ENCODE peak calls at places on chromosomes 4 and X, in eight cellular contexts. One of them, this sample, is unnamed.

GRCh38 chr4:101366331-101366730 is 19.0 kb upstream of the PPP3CA start:
- DNase-seq in AG10803: peak
- DNase-seq in KG1: no peak
- DNase-seq in MCF 10A: no peak
- DNase-seq in ovary: no peak
- DNase-seq in caudate nucleus: no peak
- DNase-seq in GM10248: no peak
- DNase-seq in T-helper 2 cell: no peak
- DNase-seq in this sample: no peak

GRCh38 chrX:281166-281999 is at the start of gene PLCXD1:
- DNase-seq in AG10803: no peak
- DNase-seq in KG1: no peak
- DNase-seq in MCF 10A: no peak
- DNase-seq in ovary: no peak
- DNase-seq in caudate nucleus: no peak
- DNase-seq in GM10248: peak
- DNase-seq in T-helper 2 cell: no peak
- DNase-seq in this sample: no peak

GRCh38 chr4:99710681-99711345 is 53.2 kb upstream of the C4orf54 start:
- DNase-seq in AG10803: no peak
- DNase-seq in KG1: no peak
- DNase-seq in MCF 10A: peak
- DNase-seq in ovary: no peak
- DNase-seq in caudate nucleus: no peak
- DNase-seq in GM10248: no peak
- DNase-seq in T-helper 2 cell: no peak
- DNase-seq in this sample: no peak

GRCh38 chr4:155419266-155419665 is 42.5 kb upstream of the MAP9 start:
- DNase-seq in AG10803: peak
- DNase-seq in KG1: no peak
- DNase-seq in MCF 10A: peak
- DNase-seq in ovary: no peak
- DNase-seq in caudate nucleus: no peak
- DNase-seq in GM10248: no peak
- DNase-seq in T-helper 2 cell: no peak
- DNase-seq in this sample: no peak

GRCh38 chr4:47849466-47849865 is 11.6 kb upstream of the CORIN start:
- DNase-seq in AG10803: no peak
- DNase-seq in KG1: no peak
- DNase-seq in MCF 10A: no peak
- DNase-seq in ovary: no peak
- DNase-seq in caudate nucleus: no peak
- DNase-seq in GM10248: no peak
- DNase-seq in T-helper 2 cell: no peak
- DNase-seq in this sample: no peak

GRCh38 chrX:3465017-3465416 is 118.6 kb upstream of the MXRA5 start:
- DNase-seq in AG10803: no peak
- DNase-seq in KG1: no peak
- DNase-seq in MCF 10A: no peak
- DNase-seq in ovary: no peak
- DNase-seq in caudate nucleus: no peak
- DNase-seq in GM10248: no peak
- DNase-seq in T-helper 2 cell: no peak
- DNase-seq in this sample: no peak

GRCh38 chrX:24241822-24242648 is 71.8 kb downstream of the SUPT20HL2 start:
- DNase-seq in AG10803: peak
- DNase-seq in KG1: no peak
- DNase-seq in MCF 10A: peak
- DNase-seq in ovary: no peak
- DNase-seq in caudate nucleus: no peak
- DNase-seq in GM10248: peak
- DNase-seq in T-helper 2 cell: no peak
- DNase-seq in this sample: no peak

GRCh38 chrX:71163010-71163409 is 18.4 kb downstream of the NLGN3 start:
- DNase-seq in AG10803: no peak
- DNase-seq in KG1: no peak
- DNase-seq in MCF 10A: no peak
- DNase-seq in ovary: no peak
- DNase-seq in caudate nucleus: no peak
- DNase-seq in GM10248: no peak
- DNase-seq in T-helper 2 cell: no peak
- DNase-seq in this sample: no peak

GRCh38 chr4:172596206-172596605 is 572.4 kb upstream of the GALNT7 start:
- DNase-seq in AG10803: no peak
- DNase-seq in KG1: no peak
- DNase-seq in MCF 10A: no peak
- DNase-seq in ovary: no peak
- DNase-seq in caudate nucleus: no peak
- DNase-seq in GM10248: no peak
- DNase-seq in T-helper 2 cell: no peak
- DNase-seq in this sample: no peak

GRCh38 chr4:94826206-94826605 is 68.5 kb downstream of the BMPR1B start:
- DNase-seq in AG10803: no peak
- DNase-seq in KG1: no peak
- DNase-seq in MCF 10A: peak
- DNase-seq in ovary: no peak
- DNase-seq in caudate nucleus: no peak
- DNase-seq in GM10248: no peak
- DNase-seq in T-helper 2 cell: no peak
- DNase-seq in this sample: no peak

GRCh38 chrX:110341189-110342035 is 17.2 kb upstream of the RTL9 start:
- DNase-seq in AG10803: peak
- DNase-seq in KG1: no peak
- DNase-seq in MCF 10A: peak
- DNase-seq in ovary: no peak
- DNase-seq in caudate nucleus: no peak
- DNase-seq in GM10248: peak
- DNase-seq in T-helper 2 cell: no peak
- DNase-seq in this sample: no peak

GRCh38 chr4:96472103-96472867 is 632.4 kb downstream of the PDHA2 start:
- DNase-seq in AG10803: no peak
- DNase-seq in KG1: no peak
- DNase-seq in MCF 10A: peak
- DNase-seq in ovary: no peak
- DNase-seq in caudate nucleus: no peak
- DNase-seq in GM10248: no peak
- DNase-seq in T-helper 2 cell: no peak
- DNase-seq in this sample: no peak

GRCh38 chr4:33518852-33519251 is 2725.5 kb downstream of the ARAP2 start:
- DNase-seq in AG10803: no peak
- DNase-seq in KG1: no peak
- DNase-seq in MCF 10A: no peak
- DNase-seq in ovary: no peak
- DNase-seq in caudate nucleus: no peak
- DNase-seq in GM10248: no peak
- DNase-seq in T-helper 2 cell: no peak
- DNase-seq in this sample: no peak

GRCh38 chr4:187268940-187269339 is 545.3 kb upstream of the FAT1 start:
- DNase-seq in AG10803: peak
- DNase-seq in KG1: no peak
- DNase-seq in MCF 10A: peak
- DNase-seq in ovary: no peak
- DNase-seq in caudate nucleus: no peak
- DNase-seq in GM10248: no peak
- DNase-seq in T-helper 2 cell: no peak
- DNase-seq in this sample: no peak

GRCh38 chr4:48334900-48335384 is 6.4 kb upstream of the SLAIN2 start:
- DNase-seq in AG10803: no peak
- DNase-seq in KG1: no peak
- DNase-seq in MCF 10A: no peak
- DNase-seq in ovary: no peak
- DNase-seq in caudate nucleus: no peak
- DNase-seq in GM10248: no peak
- DNase-seq in T-helper 2 cell: no peak
- DNase-seq in this sample: no peak

GRCh38 chr4:158331863-158332262 is 121.6 kb downstream of the TMEM144 start:
- DNase-seq in AG10803: no peak
- DNase-seq in KG1: no peak
- DNase-seq in MCF 10A: no peak
- DNase-seq in ovary: no peak
- DNase-seq in caudate nucleus: no peak
- DNase-seq in GM10248: no peak
- DNase-seq in T-helper 2 cell: no peak
- DNase-seq in this sample: no peak

This sample was measured in GM18507.